ENCODE peak calls at places on chromosomes 11 and 22, in six cellular contexts. T, H, F, I, P and D are unnamed samples.

GRCh38 chr11:66275396-66275795 is 2.6 kb upstream of the CNIH2 start:
- DNase-seq in T (no peak), H (no peak), F (no peak), I (no peak), P (no peak), D (no peak)

GRCh38 chr22:29011200-29011867 is 50.3 kb downstream of the C22orf31 start:
- DNase-seq in T (no peak), H (no peak), F (no peak), I (no peak), P (no peak), D (no peak)

GRCh38 chr11:134041791-134042696 is 26.8 kb upstream of the JAM3 start:
- DNase-seq in T (no peak), H (no peak), F (no peak), I (no peak), P (no peak), D (no peak)

GRCh38 chr11:120548682-120549209 is 37.2 kb downstream of the GRIK4 start:
- DNase-seq in T (no peak), H (no peak), F (no peak), I (no peak), P (no peak), D (no peak)

GRCh38 chr22:19373450-19373849 is 58.1 kb downstream of the HIRA start:
- DNase-seq in T (no peak), H (no peak), F (no peak), I (no peak), P (no peak), D (no peak)

GRCh38 chr22:32058656-32059280 is 15.7 kb downstream of the SLC5A1 start:
- DNase-seq in T (no peak), H (no peak), F (no peak), I (no peak), P (no peak), D (no peak)

GRCh38 chr22:49371325-49372110 is 456.2 kb downstream of the BRD1 start:
- DNase-seq in T (no peak), H (no peak), F (no peak), I (no peak), P (no peak), D (no peak)

GRCh38 chr11:121904148-121904547 is 211.9 kb downstream of the BLID start:
- DNase-seq in T (no peak), H (no peak), F (no peak), I (no peak), P (no peak), D (no peak)

GRCh38 chr11:106160494-106160893 is 83.0 kb downstream of the AASDHPPT start:
- DNase-seq in T (no peak), H (peak), F (no peak), I (no peak), P (no peak), D (no peak)

GRCh38 chr11:131944709-131945108 is 574.3 kb downstream of the NTM start:
- DNase-seq in T (no peak), H (no peak), F (no peak), I (no peak), P (no peak), D (no peak)

GRCh38 chr11:128226106-128226716 is 361.1 kb downstream of the ETS1 start:
- DNase-seq in T (no peak), H (no peak), F (no peak), I (no peak), P (no peak), D (no peak)
- TF ChIP-seq JUND in T (no peak), H (no peak), F (no peak), I (no peak), P (no peak), D (no peak)

DNA sequence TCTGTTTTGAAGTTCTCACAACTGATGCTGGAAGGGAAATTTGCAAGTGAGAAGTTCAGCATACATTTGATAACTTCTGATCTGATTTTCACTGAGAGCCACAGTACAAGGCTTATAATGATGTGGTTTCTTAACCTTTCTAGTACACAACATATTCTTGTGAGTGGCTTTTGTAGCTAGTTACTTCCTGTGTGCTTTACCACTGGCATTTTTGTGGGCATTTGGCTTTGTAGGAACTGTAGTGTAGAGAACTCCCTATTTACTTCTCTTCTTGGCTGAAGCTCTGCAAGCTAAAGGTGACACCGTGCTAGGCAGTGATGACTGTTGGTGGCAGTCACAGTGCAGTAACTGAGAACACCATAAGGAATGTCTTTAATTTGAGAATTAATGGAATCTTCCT is 14.9 kb downstream of the USP47 start:
- DNase-seq in T (peak), H (no peak), F (no peak), I (no peak), P (no peak), D (no peak)
- TF ChIP-seq JUND in T (no peak), H (no peak), F (no peak), I (no peak), P (no peak), D (no peak)

DNA sequence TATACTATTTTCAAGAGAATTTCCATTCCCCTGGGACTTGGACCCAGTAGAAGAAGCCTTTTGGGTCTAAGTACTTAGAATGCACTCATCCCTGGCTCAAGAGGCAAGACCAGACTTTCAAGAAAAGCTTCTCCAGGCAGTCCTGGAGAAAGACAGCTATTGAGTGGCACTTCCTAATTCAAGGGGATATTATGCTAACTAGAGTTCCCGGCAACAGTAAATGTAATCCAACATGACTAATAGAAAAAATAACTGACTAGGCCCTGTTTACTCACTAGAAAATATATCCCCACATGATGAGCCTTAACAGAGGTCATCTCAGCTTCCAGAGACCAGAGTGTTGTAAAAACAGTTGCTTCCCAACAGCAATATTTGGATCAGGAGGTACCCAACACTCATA is 47.2 kb upstream of the AKIP1 start:
- DNase-seq in T (no peak), H (no peak), F (no peak), I (no peak), P (no peak), D (no peak)
- TF ChIP-seq JUND in T (no peak), H (no peak), F (no peak), I (no peak), P (no peak), D (no peak)

GRCh38 chr22:23718371-23719165 is 27.8 kb downstream of the RGL4 start:
- DNase-seq in T (no peak), H (no peak), F (no peak), I (no peak), P (no peak), D (no peak)

GRCh38 chr22:23720855-23721254 is 30.0 kb downstream of the RGL4 start:
- DNase-seq in T (no peak), H (no peak), F (no peak), I (no peak), P (no peak), D (no peak)

GRCh38 chr22:23716811-23717801 is 26.3 kb downstream of the RGL4 start:
- DNase-seq in T (peak), H (peak), F (peak), I (peak), P (peak), D (peak)

GRCh38 chr22:23722724-23723123 is 28.2 kb downstream of the ZNF70 start:
- DNase-seq in T (no peak), H (no peak), F (no peak), I (no peak), P (no peak), D (no peak)

DNA sequence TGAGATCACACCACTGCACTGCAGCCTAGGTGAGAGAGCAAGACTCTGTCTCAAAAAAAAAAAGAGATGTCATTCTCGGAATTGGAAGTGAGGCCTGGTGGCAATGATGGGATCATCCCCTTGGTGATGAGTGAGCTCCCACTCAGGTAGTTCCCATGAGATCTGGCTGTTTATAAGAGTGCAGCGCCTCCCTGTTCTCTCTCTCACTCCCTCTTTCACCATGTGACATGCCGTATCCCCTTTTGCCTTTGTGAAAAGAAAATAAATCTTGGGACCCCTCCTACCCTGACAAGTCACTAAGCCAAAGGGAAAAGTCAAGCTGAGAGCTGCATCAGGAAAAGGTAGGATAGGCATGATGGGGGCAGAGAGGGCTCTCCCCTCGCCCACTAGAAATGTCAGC is 28.7 kb downstream of the ZNF70 start:
- DNase-seq in T (no peak), H (no peak), F (no peak), I (no peak), P (no peak), D (no peak)
- TF ChIP-seq JUND in T (no peak), H (no peak), F (no peak), I (no peak), P (no peak), D (no peak)

GRCh38 chr11:118908931-118909618 is 16.7 kb downstream of the BCL9L start:
- DNase-seq in T (no peak), H (peak), F (peak), I (no peak), P (peak), D (no peak)
- TF ChIP-seq JUND in T (no peak), H (no peak), F (peak), I (no peak), P (no peak), D (no peak)

GRCh38 chr11:10272132-10272531 is 21.9 kb downstream of the SBF2 start:
- DNase-seq in T (no peak), H (no peak), F (no peak), I (no peak), P (no peak), D (no peak)

GRCh38 chr11:10273738-10274137 is 20.3 kb downstream of the SBF2 start:
- DNase-seq in T (no peak), H (no peak), F (no peak), I (no peak), P (no peak), D (no peak)

GRCh38 chr11:10274726-10275125 is 19.3 kb downstream of the SBF2 start:
- DNase-seq in T (no peak), H (no peak), F (no peak), I (no peak), P (no peak), D (no peak)

DNA sequence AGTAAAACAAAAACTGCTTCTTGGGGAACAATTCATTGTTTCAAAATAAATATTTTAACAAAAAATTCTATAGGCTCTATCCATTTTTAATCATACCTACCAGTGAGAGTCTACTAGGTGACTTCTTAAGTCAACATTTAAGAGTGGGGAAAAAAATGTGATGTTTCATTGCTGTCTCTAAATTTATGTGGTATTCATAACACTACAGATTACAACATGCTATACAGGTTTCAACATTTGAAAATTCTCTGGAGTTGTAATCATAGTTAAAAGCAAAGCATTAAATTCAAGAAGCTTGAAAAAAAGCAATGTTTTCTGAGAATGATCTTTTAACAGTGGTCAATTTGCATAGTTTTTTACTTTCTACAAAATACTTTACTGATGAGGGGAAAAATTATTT is 18.3 kb downstream of the SBF2 start:
- DNase-seq in T (no peak), H (no peak), F (no peak), I (no peak), P (no peak), D (no peak)
- TF ChIP-seq JUND in T (no peak), H (no peak), F (no peak), I (no peak), P (no peak), D (no peak)

GRCh38 chr11:28702450-28702790 is 594.2 kb downstream of the METTL15 start:
- DNase-seq in T (no peak), H (no peak), F (no peak), I (no peak), P (no peak), D (no peak)

GRCh38 chr11:28701760-28702449 is 593.7 kb downstream of the METTL15 start:
- DNase-seq in T (no peak), H (no peak), F (no peak), I (no peak), P (no peak), D (no peak)

GRCh38 chr11:28704801-28705200 is 596.6 kb downstream of the METTL15 start:
- DNase-seq in T (no peak), H (no peak), F (no peak), I (no peak), P (no peak), D (no peak)

GRCh38 chr11:28703371-28703770 is 595.2 kb downstream of the METTL15 start:
- DNase-seq in T (no peak), H (no peak), F (no peak), I (no peak), P (no peak), D (no peak)

GRCh38 chr11:28702871-28703270 is 594.7 kb downstream of the METTL15 start:
- DNase-seq in T (no peak), H (no peak), F (no peak), I (no peak), P (no peak), D (no peak)
- TF ChIP-seq JUND in T (no peak), H (no peak), F (no peak), I (no peak), P (no peak), D (no peak)